ENCODE peak calls at places on chromosome 2, in nine cellular contexts. M is tibial nerve, T is omental fat pad, I is NCI-H1092, Y is NCI-H510A treated with DMSO at 0.1 percent for 48 hours, L is upper lobe of right lung, D is PC-9, N is ecto neural progenitor cell, Z is RWPE2. H is an unnamed sample.

GRCh38 chr2:85578243-85579180 is 1.1 kb downstream of the VAMP8 start:
- DNase-seq in M (no peak), T (no peak), I (no peak), Y (peak; percentile 59), L (peak; percentile 87), D (peak; percentile 31), N (peak; percentile 60), Z (no peak), H (peak; percentile 91)

GRCh38 chr2:172461591-172462392 is 34.4 kb downstream of the ITGA6 start:
- DNase-seq in M (no peak), T (no peak), I (peak; percentile 19), Y (peak; percentile 86), L (peak; percentile 86), D (peak; percentile 86), N (peak; percentile 79), Z (no peak), H (no peak)

GRCh38 chr2:189860161-189860560 is 75.9 kb downstream of the PMS1 start:
- DNase-seq in M (no peak), T (no peak), I (no peak), Y (no peak), L (no peak), D (no peak), N (no peak), Z (no peak), H (no peak)

GRCh38 chr2:207847807-207848544 is 78.3 kb upstream of the FZD5 start:
- DNase-seq in M (no peak), T (no peak), I (peak; percentile 59), Y (peak; percentile 23), L (no peak), D (peak; percentile 70), N (no peak), Z (no peak), H (peak; percentile 46)

GRCh38 chr2:223560704-223561435 is 41.3 kb downstream of the SCG2 start:
- DNase-seq in M (no peak), T (no peak), I (peak; percentile 60), Y (peak; percentile 75), L (peak; percentile 62), D (no peak), N (no peak), Z (no peak), H (no peak)

GRCh38 chr2:12331698-12332097 is 385.0 kb upstream of the TRIB2 start:
- DNase-seq in M (no peak), T (no peak), I (no peak), Y (no peak), L (no peak), D (no peak), N (no peak), Z (no peak), H (no peak)

GRCh38 chr2:148023861-148024260 is 3.0 kb downstream of the MBD5 start:
- DNase-seq in M (no peak), T (no peak), I (no peak), Y (no peak), L (no peak), D (no peak), N (no peak), Z (no peak), H (no peak)

GRCh38 chr2:54629914-54630609 is 93.4 kb upstream of the EML6 start:
- DNase-seq in M (peak; percentile 50), T (no peak), I (no peak), Y (no peak), L (peak; percentile 71), D (no peak), N (no peak), Z (no peak), H (no peak)

GRCh38 chr2:162253435-162253834 is 10.2 kb upstream of the FAP start:
- DNase-seq in M (no peak), T (no peak), I (no peak), Y (no peak), L (no peak), D (no peak), N (no peak), Z (no peak), H (no peak)

GRCh38 chr2:98691307-98691706 is 39.6 kb downstream of the MGAT4A start:
- DNase-seq in M (no peak), T (no peak), I (no peak), Y (no peak), L (no peak), D (no peak), N (no peak), Z (no peak), H (no peak)

GRCh38 chr2:171158036-171158789 is 2.5 kb downstream of the TLK1 start:
- DNase-seq in M (no peak), T (no peak), I (no peak), Y (peak; percentile 71), L (no peak), D (no peak), N (no peak), Z (no peak), H (no peak)

GRCh38 chr2:111120253-111121027 is at the start of gene BCL2L11:
- DNase-seq in M (peak; percentile 82), T (peak; percentile 66), I (peak; percentile 90), Y (peak; percentile 95), L (peak; percentile 96), D (peak; percentile 98), N (peak; percentile 94), Z (peak; percentile 94), H (peak; percentile 87)

H was measured in lower leg skin.